ENCODE peak calls at places on chromosomes 4 and X, in four cellular contexts. A, F, O and C are unnamed samples. For H3K9me3, the result is how much of the 10 kb centered on the place peaks cover.

GRCh38 chrX:25178555-25178954 is 162.8 kb upstream of the ARX start:
- DNase-seq in A (no peak), F (no peak), O (no peak), C (no peak)

GRCh38 chrX:13699183-13699826 is 10.4 kb downstream of the RAB9A start:
- DNase-seq in A (no peak), F (no peak), O (peak), C (peak)

GRCh38 chr4:77043507-77044131 is 32.2 kb downstream of the CCNI start:
- DNase-seq in A (no peak), F (no peak), O (peak), C (peak)

GRCh38 chr4:89308161-89308500 is 531 bp upstream of the GPRIN3 start:
- DNase-seq in A (no peak), F (no peak), O (no peak), C (no peak)

GRCh38 chr4:73704314-73705055 is 35.9 kb upstream of the CXCL8 start:
- DNase-seq in A (no peak), F (no peak), O (peak), C (peak)

GRCh38 chr4:156113138-156113537 is 159.5 kb upstream of the CTSO start:
- DNase-seq in A (no peak), F (no peak), O (peak), C (no peak)

GRCh38 chrX:129230850-129231512 is 292.3 kb downstream of the SMARCA1 start:
- DNase-seq in A (no peak), F (no peak), O (no peak), C (no peak)

GRCh38 chrX:131621650-131622049 is 77.8 kb downstream of the OR13H1 start:
- DNase-seq in A (no peak), F (no peak), O (peak), C (no peak)

GRCh38 chrX:65451663-65452062 is 82.9 kb downstream of the LAS1L start:
- DNase-seq in A (no peak), F (no peak), O (peak), C (peak)

GRCh38 chr4:180960758-180961401 is 1282.3 kb upstream of the TENM3 start:
- DNase-seq in A (no peak), F (peak), O (no peak), C (no peak)

GRCh38 chrX:19949340-19949739 is 41.5 kb downstream of the BCLAF3 start:
- DNase-seq in A (no peak), F (no peak), O (no peak), C (no peak)

GRCh38 chrX:153973127-153974002 is 811 bp downstream of the TMEM187 start:
- DNase-seq in A (no peak), F (no peak), O (no peak), C (no peak)

GRCh38 chr4:100707786-100708185 is 190.0 kb upstream of the EMCN start:
- DNase-seq in A (no peak), F (no peak), O (peak), C (no peak)

GRCh38 chr4:180665994-180666818 is 1577.0 kb upstream of the TENM3 start:
- DNase-seq in A (peak), F (peak), O (peak), C (peak)

GRCh38 chrX:87664381-87664780 is 146.8 kb downstream of the KLHL4 start:
- DNase-seq in A (no peak), F (peak), O (peak), C (peak)

GRCh38 chrX:109830157-109830703 is 97.2 kb upstream of the ACSL4 start:
- DNase-seq in A (no peak), F (no peak), O (no peak), C (no peak)

GRCh38 chrX:119093991-119094741 is 21.4 kb downstream of the CT47C1 start:
- DNase-seq in A (no peak), F (no peak), O (no peak), C (peak)

GRCh38 chr4:113979157-113979972 is at the start of gene ARSJ:
- DNase-seq in A (peak), F (peak), O (peak), C (peak)

GRCh38 chrX:120015145-120016067 is 62.1 kb downstream of the RHOXF2B start:
- DNase-seq in A (peak), F (no peak), O (peak), C (no peak)

GRCh38 chrX:22629105-22629725 is 356.5 kb downstream of the CBLL2 start:
- DNase-seq in A (no peak), F (no peak), O (no peak), C (peak)

GRCh38 chrX:16239211-16239610 is 71.9 kb downstream of the MAGEB17 start:
- DNase-seq in A (no peak), F (no peak), O (no peak), C (peak)

GRCh38 chr4:53914313-53915016 is 149.9 kb downstream of the CHIC2 start:
- DNase-seq in A (no peak), F (no peak), O (peak), C (peak)

GRCh38 chr4:164023214-164023613 is 528.7 kb downstream of the TMA16 start:
- DNase-seq in A (no peak), F (no peak), O (no peak), C (no peak)

GRCh38 chrX:123184858-123185251 is 777 bp downstream of the GRIA3 start:
- DNase-seq in A (peak), F (no peak), O (no peak), C (no peak)

GRCh38 chr4:140183270-140183669 is 29.3 kb upstream of the MAML3 start:
- DNase-seq in A (no peak), F (no peak), O (no peak), C (no peak)

GRCh38 chr4:54384563-54384962 is 155.5 kb downstream of the PDGFRA start:
- DNase-seq in A (no peak), F (no peak), O (peak), C (peak)

GRCh38 chr4:159178147-159178541 is 75.3 kb downstream of the RAPGEF2 start:
- DNase-seq in A (no peak), F (no peak), O (peak), C (peak)

GRCh38 chr4:82509029-82509428 is 52.8 kb downstream of the TMEM150C start:
- DNase-seq in A (no peak), F (no peak), O (no peak), C (no peak)

GRCh38 chr4:69986663-69987062 is 9.1 kb upstream of the STATH start:
- DNase-seq in A (no peak), F (no peak), O (no peak), C (no peak)

GRCh38 chr4:22268350-22269025 is 247.4 kb downstream of the ADGRA3 start:
- DNase-seq in A (no peak), F (no peak), O (no peak), C (no peak)

GRCh38 chr4:100095729-100096595 is 94.3 kb downstream of the DDIT4L start:
- DNase-seq in A (peak), F (peak), O (peak), C (peak)

GRCh38 chr4:128357286-128357685 is 69.7 kb upstream of the PGRMC2 start:
- DNase-seq in A (no peak), F (no peak), O (no peak), C (no peak)

GRCh38 chr4:47824844-47825243 is 13.0 kb downstream of the CORIN start:
- DNase-seq in A (no peak), F (no peak), O (no peak), C (no peak)

GRCh38 chr4:159946983-159947645 is 844.2 kb downstream of the RAPGEF2 start:
- DNase-seq in A (no peak), F (peak), O (peak), C (peak)

GRCh38 chrX:66130469-66130868 is 33.6 kb upstream of the HEPH start:
- DNase-seq in A (no peak), F (no peak), O (no peak), C (no peak)

GRCh38 chrX:121256653-121257052 is 209.2 kb downstream of the GLUD2 start:
- DNase-seq in A (no peak), F (no peak), O (no peak), C (no peak)

GRCh38 chr4:110619401-110620247 is 3.3 kb downstream of the PITX2 start:
- DNase-seq in A (peak), F (peak), O (no peak), C (no peak)

GRCh38 chr4:48899950-48900349 is 6.6 kb downstream of the OCIAD2 start:
- DNase-seq in A (no peak), F (no peak), O (peak), C (peak)

GRCh38 chrX:101550362-101550761 is at the start of gene ARMCX1:
- DNase-seq in A (peak), F (peak), O (peak), C (peak)

GRCh38 chr4:56908206-56909082 is 744 bp downstream of the REST start:
- DNase-seq in A (peak), F (peak), O (peak), C (peak)

GRCh38 chr4:56907009-56907408 is 691 bp upstream of the REST start:
- DNase-seq in A (peak), F (no peak), O (peak), C (no peak)

GRCh38 chr4:56910172-56910967 is 2.7 kb downstream of the REST start:
- DNase-seq in A (no peak), F (no peak), O (no peak), C (no peak)

GRCh38 chr4:56907489-56908205 is at the start of gene REST:
- DNase-seq in A (peak), F (peak), O (peak), C (peak)

DNA sequence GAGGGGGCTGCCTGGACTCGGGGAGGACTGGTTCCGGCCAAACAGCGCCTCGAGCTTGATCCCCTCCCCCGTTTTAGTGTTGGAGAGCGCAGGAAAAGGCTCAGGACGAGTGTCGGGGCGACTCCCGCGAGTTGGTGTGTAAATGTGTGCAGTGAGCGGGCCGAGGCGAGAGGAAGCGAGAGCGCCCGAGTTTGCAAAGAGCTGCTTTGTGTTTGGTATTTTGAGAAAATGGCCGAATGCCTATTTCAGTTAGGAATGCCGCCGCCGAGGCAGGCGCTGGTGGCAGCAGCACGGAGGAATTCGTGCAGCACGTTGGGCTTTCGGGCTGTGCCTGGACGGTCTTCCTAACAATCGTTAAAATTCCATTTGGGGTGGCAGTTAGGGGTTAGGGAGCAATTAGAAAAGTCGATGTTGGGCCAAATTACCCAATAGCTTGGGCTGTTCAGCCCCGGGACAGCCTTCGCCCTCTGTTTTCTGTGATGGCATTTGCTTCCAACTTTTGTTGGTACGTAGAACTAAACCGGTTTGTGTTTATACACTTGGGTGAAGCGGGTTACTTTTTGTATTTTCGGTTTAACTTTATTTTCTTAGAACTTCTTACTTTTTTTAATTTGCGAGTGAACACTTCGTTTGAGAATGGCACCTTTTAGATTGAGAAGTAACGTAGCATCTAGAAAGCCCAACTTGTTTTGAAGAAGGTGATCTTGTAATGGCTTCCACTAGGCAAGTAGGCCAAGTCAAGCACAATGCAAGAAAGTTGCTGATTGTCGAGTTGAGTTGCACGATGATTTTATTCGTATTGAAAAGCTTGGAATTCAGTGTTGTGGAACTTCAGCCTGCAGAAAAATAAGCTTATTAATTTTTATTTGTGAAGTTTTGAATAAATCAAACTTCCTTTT is 1.6 kb downstream of the REST start:
- DNase-seq in A (peak), F (peak), O (peak), C (peak)
- H3K23ac ChIP-seq in A (no peak), F (no peak), O (no peak), C (peak)

DNA sequence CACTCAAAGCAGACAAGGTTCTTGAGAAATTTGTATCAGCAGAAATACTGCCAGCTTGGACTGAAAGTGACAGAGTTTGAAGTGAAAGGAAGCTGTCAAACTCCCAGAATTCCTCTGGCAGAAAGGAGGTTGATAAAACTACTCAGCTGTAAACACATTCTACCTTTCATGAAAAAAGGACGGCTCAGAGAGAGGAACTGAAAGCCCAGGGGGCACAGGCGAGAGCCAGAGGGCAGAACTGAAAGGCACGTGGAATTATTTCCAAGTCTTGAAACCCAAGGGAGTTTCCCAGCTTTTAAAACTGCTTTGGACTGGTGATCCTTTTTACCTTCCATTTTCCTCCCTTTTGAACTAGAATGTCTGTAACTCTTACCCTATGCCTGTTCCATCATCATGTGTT is 14.5 kb upstream of the MED14 start:
- DNase-seq in A (no peak), F (no peak), O (peak), C (no peak)
- H3K9me3 ChIP-seq in A (under half), F (under half), O (under half), C (under half)

DNA sequence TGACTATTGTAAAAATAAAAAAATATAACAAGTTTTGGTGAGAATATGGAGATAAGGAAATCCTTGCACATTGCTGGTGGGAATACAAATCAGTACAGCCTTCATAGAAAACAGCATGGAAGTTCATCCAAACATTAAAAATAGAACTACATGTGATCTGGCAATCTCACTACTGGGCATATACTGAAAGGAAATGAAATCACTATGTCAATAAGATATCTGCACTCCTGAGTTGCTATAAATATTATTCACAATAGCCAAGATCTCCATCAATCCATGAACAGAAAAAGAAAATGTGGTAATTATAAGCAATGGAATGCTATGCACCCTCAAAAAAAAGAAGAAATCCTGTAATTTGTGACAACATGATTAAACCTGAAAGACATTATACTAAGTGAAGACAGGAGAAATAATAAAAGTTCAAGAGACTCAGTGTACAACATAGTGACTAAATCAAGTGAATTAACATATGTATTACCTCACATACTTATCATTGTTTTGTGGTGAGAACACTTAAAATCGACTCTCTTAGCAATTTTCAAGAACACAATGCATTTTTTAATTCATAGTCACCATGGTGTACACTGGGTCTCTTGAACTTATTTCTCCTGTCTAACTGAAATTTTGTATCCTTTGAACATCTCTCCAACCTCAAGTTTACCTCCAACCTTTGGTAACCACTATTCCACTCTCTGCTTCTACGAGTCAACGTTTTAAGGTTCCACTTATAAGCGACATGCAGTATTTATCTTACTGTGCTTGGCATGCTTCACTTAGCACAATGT is 1703.7 kb upstream of the AGA start:
- DNase-seq in A (no peak), F (no peak), O (peak), C (peak)
- H3K23ac ChIP-seq in A (no peak), F (no peak), O (no peak), C (no peak)

DNA sequence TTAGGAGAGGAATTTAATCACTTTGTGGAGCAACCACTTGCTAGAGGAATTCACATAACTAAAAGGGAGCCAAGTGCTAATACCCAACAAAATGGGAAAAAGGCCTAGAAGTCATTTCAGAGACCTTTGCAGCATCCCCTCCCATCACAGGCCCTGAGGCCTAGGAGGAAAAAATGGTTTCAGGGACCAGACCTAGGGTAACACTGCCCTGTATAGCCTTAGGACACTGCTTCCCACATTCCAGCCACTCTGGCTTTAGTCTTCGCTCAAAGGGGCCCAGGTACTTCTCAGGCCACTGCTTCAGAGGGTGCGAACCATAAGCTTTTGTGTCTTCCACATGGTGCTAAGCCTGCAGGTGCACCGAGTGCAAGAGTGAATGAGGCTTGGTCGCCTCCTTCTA is 19.1 kb downstream of the SPANXN2 start:
- DNase-seq in A (no peak), F (no peak), O (no peak), C (no peak)
- H3K9me3 ChIP-seq in A (under half), F (under half), O (under half), C (under half)